ENCODE peak calls at places on chromosomes 6 and 20, in six cellular contexts. U is K562, K is suprapubic skin, R is tibial nerve, N is fibroblast of lung, L is hepatocyte. J is an unnamed sample. For H3K4me1, the result is how much of the 10 kb centered on the place peaks cover.

GRCh38 chr6:145539831-145540230 is 195.5 kb downstream of the EPM2A start:
- DNase-seq in U (no peak), R (no peak), N (peak), L (no peak), K (no peak), J (no peak)

GRCh38 chr20:17659801-17660200 is 22.2 kb downstream of the RRBP1 start:
- DNase-seq in R (no peak), K (no peak), L (no peak), U (no peak), N (no peak), J (no peak)

GRCh38 chr20:31537116-31537858 is 23.0 kb downstream of the HM13 start:
- DNase-seq in K (no peak), R (no peak), U (no peak), L (no peak), N (no peak), J (no peak)

GRCh38 chr6:134853111-134854055 is 96.5 kb downstream of the ALDH8A1 start:
- DNase-seq in R (no peak), K (no peak), N (peak), L (peak), U (no peak), J (peak)

GRCh38 chr20:25247100-25247665 is 702 bp upstream of the PYGB start:
- DNase-seq in U (peak), N (peak), L (peak), R (peak), K (no peak), J (peak)

GRCh38 chr6:1576711-1577110 is 33.0 kb upstream of the FOXC1 start:
- DNase-seq in U (no peak), L (no peak), K (no peak), N (no peak), R (no peak), J (no peak)

GRCh38 chr20:4855097-4855496 is 133.4 kb downstream of the PRND start:
- DNase-seq in N (no peak), U (no peak), R (no peak), K (no peak), L (no peak), J (no peak)

GRCh38 chr6:112184996-112185395 is 69.4 kb downstream of the LAMA4 start:
- DNase-seq in R (no peak), N (no peak), U (no peak), L (no peak), K (no peak), J (no peak)

GRCh38 chr6:160662842-160663241 is 1.2 kb downstream of the LPA start:
- DNase-seq in R (no peak), U (no peak), L (no peak), K (no peak), N (no peak), J (no peak)

GRCh38 chr20:42191140-42191860 is 573.1 kb upstream of the CHD6 start:
- DNase-seq in N (no peak), U (peak), L (peak), R (no peak), K (no peak), J (no peak)

GRCh38 chr6:167993831-167994230 is 3.6 kb upstream of the KIF25 start:
- DNase-seq in L (no peak), N (no peak), K (peak), U (no peak), R (no peak), J (no peak)

GRCh38 chr6:134880487-134881190 is 69.3 kb downstream of the ALDH8A1 start:
- DNase-seq in U (no peak), R (no peak), N (peak), L (no peak), K (no peak), J (no peak)

GRCh38 chr6:44071670-44072451 is 55.4 kb downstream of the MRPL14 start:
- DNase-seq in U (peak), K (peak), N (peak), R (no peak), L (no peak), J (no peak)

GRCh38 chr20:8226106-8226505 is 94.0 kb downstream of the PLCB1 start:
- DNase-seq in K (no peak), R (no peak), L (no peak), N (no peak), U (no peak), J (no peak)
- H3K4me1 ChIP-seq in K (under half), R (under half), L (under half), N (under half), U (under half), J (under half)

GRCh38 chr6:54053893-54054391 is 57.3 kb upstream of the MLIP start:
- DNase-seq in U (no peak), R (no peak), L (peak), N (peak), K (no peak), J (peak)
- H3K4me3 ChIP-seq in U (no peak), R (no peak), L (no peak), N (peak), K (no peak), J (no peak)

GRCh38 chr20:62506087-62506486 is 30.3 kb upstream of the GATA5 start:
- DNase-seq in U (no peak), K (no peak), R (no peak), L (no peak), N (no peak), J (no peak)
- H3K4me1 ChIP-seq in U (half or more), K (under half), R (under half), L (under half), N (under half), J (under half)

GRCh38 chr6:107652526-107653182 is 162.7 kb downstream of the SOBP start:
- DNase-seq in R (no peak), N (peak), K (no peak), U (no peak), L (no peak), J (no peak)
- H3K4me3 ChIP-seq in R (no peak), N (no peak), K (no peak), U (no peak), L (no peak), J (no peak)

DNA sequence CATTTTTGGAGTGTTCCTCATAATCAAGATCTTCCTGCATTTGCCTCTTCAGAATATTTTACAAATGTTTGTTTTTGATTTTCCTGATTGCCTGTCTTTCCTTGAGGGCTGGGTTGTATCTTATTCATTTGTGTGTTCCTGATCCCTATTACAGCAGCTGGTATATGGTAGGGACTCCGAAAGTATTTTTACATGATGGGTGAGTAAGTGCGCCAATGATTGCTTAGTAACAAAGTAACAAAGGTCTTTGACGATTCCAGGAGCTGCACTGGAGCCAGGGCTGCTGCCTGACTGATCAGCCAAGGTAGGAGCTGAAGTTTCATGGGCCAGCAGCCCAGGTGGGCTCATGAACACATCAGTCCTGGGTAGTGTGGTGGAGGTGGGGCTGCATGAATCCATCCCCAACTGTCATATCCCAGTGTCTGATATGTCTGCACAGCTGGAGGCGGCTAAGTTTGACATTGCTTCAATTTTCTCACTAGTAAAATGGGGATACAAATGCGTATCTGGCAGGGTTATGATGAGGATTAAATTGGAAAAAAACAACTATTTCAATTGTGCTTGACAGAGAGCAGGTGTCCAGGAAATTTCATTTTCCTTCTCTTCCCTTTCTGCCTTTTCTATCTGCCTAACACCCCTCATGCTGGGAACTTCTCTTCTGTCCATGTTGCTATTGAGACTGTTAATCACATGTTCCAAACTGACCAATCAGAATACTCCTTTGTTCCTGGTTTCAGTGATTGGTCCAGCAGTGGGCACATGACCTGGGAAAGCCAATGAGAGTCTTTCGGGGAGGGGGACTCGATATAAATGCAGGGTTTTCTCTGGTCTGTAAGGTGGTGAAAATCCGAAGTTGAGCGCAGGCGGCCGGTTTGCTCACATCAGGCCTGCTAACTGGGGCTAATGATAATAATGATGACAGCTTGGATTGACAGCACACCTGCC is 90.7 kb downstream of the CDH26 start:
- DNase-seq in R (no peak), N (no peak), U (peak), L (no peak), K (no peak), J (no peak)
- H3K4me1 ChIP-seq in R (under half), N (under half), U (under half), L (under half), K (under half), J (under half)

GRCh38 chr6:109490708-109491107 is 7.7 kb upstream of the ZBTB24 start:
- DNase-seq in R (no peak), N (no peak), L (no peak), K (no peak), U (no peak), J (no peak)

GRCh38 chr6:109496036-109496761 is 13.2 kb upstream of the ZBTB24 start:
- DNase-seq in N (no peak), R (no peak), L (no peak), K (no peak), U (no peak), J (no peak)

GRCh38 chr6:109493865-109494264 is 10.8 kb upstream of the ZBTB24 start:
- DNase-seq in N (no peak), K (no peak), U (no peak), R (no peak), L (no peak), J (no peak)

GRCh38 chr6:109486068-109486467 is 3.0 kb upstream of the ZBTB24 start:
- DNase-seq in R (no peak), U (no peak), K (no peak), N (no peak), L (peak), J (peak)

DNA sequence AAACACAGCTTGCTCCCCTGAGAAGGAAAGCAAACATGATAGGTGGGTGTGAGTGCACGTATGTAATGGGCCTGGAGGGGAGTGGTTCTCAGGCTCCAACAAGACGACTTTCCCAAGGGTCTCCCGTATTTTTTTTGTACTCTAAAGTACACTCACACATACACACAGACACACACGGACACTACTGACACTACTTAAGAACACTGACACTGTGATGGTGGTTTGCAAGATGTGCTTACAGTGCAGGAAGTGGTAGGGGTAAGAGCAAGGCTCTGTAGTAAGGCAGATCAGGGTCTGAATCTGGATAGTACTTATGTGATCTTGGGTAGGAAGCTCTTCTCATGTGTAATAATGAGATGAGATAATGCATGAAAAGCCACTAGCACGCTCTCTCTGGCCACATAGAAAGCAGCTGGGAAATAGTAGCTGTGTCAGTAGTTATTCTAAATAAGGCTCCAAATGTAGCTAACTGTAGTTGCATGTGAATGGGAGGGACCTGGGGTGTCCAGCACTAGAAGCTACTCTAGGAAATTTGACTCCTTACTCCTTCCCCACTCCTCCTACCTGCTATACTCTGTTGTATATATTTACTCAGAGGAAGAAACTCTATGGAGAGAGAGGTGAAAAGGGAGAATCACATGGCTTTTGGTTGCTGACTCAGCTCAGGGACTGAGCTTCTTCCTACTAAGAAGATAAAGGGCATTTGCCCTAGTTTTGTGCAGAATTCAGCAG is 8.4 kb upstream of the ZBTB24 start:
- DNase-seq in K (no peak), N (no peak), U (peak), L (peak), R (no peak), J (peak)
- H3K4me3 ChIP-seq in K (no peak), N (no peak), U (no peak), L (no peak), R (no peak), J (no peak)

GRCh38 chr6:108651287-108651686 is 90.6 kb downstream of the FOXO3 start:
- DNase-seq in N (no peak), U (no peak), L (peak), K (no peak), R (no peak), J (no peak)

GRCh38 chr6:108651781-108652227 is 91.1 kb downstream of the FOXO3 start:
- DNase-seq in N (peak), U (no peak), L (no peak), K (no peak), R (no peak), J (no peak)

GRCh38 chr6:108650781-108651180 is 90.1 kb downstream of the FOXO3 start:
- DNase-seq in U (no peak), K (no peak), R (no peak), N (peak), L (no peak), J (no peak)

GRCh38 chr6:108652375-108652774 is 91.7 kb downstream of the FOXO3 start:
- DNase-seq in R (no peak), U (no peak), L (no peak), K (no peak), N (no peak), J (no peak)

DNA sequence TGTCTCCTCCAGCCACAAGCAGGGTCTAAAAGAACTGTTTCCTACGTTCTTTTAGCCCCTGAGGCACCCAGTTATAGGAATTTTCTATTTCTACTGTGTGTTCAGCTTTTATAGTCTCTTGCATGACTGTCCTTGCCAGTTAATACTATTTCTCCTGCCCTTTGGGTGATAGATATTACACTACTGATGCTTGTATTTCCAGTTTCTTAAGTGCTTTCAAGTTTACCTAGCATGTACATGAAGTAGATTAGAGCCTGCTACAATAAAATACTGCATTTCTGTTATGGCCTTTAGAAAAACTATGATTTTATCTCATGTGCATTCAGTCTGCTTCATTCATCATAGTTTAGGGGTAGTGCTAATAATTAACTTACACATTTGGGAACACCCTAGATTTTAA is 89.6 kb downstream of the FOXO3 start:
- DNase-seq in R (no peak), U (no peak), N (no peak), L (no peak), K (no peak), J (no peak)
- H3K4me1 ChIP-seq in R (half or more), U (under half), N (under half), L (half or more), K (half or more), J (under half)

GRCh38 chr6:152979116-152979515 is 3.7 kb downstream of the FBXO5 start:
- DNase-seq in K (no peak), N (no peak), U (no peak), R (no peak), L (no peak), J (no peak)
- H3K4me3 ChIP-seq in K (no peak), N (peak), U (peak), R (no peak), L (no peak), J (no peak)

DNA sequence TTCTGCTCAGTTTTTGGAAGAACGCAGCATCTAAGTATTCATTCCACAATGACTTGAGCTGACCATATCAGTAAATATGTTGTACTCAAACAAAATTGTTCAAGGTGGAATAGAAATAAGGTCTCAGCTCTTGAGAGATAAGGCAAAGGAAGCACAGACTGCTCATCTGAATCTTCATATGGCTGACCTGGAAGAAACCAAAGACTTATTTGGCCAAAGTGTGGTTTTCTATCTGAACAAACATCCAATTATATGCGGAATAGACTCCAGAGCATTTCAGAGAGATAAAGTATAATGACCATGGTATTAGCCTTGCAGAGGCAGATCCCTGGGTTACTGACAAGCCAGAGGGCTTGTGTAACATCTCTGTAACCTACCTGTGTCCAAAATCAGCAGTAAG is 308.7 kb downstream of the CD83 start:
- DNase-seq in U (no peak), R (no peak), K (no peak), N (no peak), L (no peak), J (no peak)
- H3K4me1 ChIP-seq in U (under half), R (under half), K (under half), N (under half), L (under half), J (under half)

J was measured in small intestine.